ENCODE peak calls at places on chromosome 4, in seven cellular contexts. One of them, this sample, is unnamed.

GRCh38 chr4:136056748-136057147 is 1475.5 kb downstream of the PCDH18 start:
- DNase-seq in endothelial cell: no peak
- DNase-seq in HL-60: no peak
- DNase-seq in bronchial epithelial cell: no peak
- DNase-seq in astrocyte of the spinal cord: no peak
- DNase-seq in left lung: no peak
- DNase-seq in CD4-positive, alpha-beta T cell: no peak
- DNase-seq in this sample: no peak

GRCh38 chr4:70518716-70519115 is 347 bp downstream of the AMTN start:
- DNase-seq in endothelial cell: no peak
- DNase-seq in HL-60: no peak
- DNase-seq in bronchial epithelial cell: peak
- DNase-seq in astrocyte of the spinal cord: no peak
- DNase-seq in left lung: no peak
- DNase-seq in CD4-positive, alpha-beta T cell: no peak
- DNase-seq in this sample: no peak

GRCh38 chr4:39037491-39037825 is 5.2 kb upstream of the TMEM156 start:
- DNase-seq in endothelial cell: no peak
- DNase-seq in HL-60: no peak
- DNase-seq in bronchial epithelial cell: peak
- DNase-seq in astrocyte of the spinal cord: peak
- DNase-seq in left lung: no peak
- DNase-seq in CD4-positive, alpha-beta T cell: no peak
- DNase-seq in this sample: peak

GRCh38 chr4:11724731-11725130 is 296.0 kb upstream of the HS3ST1 start:
- DNase-seq in endothelial cell: no peak
- DNase-seq in HL-60: no peak
- DNase-seq in bronchial epithelial cell: peak
- DNase-seq in astrocyte of the spinal cord: peak
- DNase-seq in left lung: no peak
- DNase-seq in CD4-positive, alpha-beta T cell: no peak
- DNase-seq in this sample: peak

GRCh38 chr4:47698837-47699236 is 139.0 kb downstream of the CORIN start:
- DNase-seq in endothelial cell: no peak
- DNase-seq in HL-60: no peak
- DNase-seq in bronchial epithelial cell: peak
- DNase-seq in astrocyte of the spinal cord: no peak
- DNase-seq in left lung: no peak
- DNase-seq in CD4-positive, alpha-beta T cell: no peak
- DNase-seq in this sample: no peak

GRCh38 chr4:168021666-168022065 is 70.7 kb upstream of the ANXA10 start:
- DNase-seq in endothelial cell: no peak
- DNase-seq in HL-60: no peak
- DNase-seq in bronchial epithelial cell: peak
- DNase-seq in astrocyte of the spinal cord: peak
- DNase-seq in left lung: no peak
- DNase-seq in CD4-positive, alpha-beta T cell: no peak
- DNase-seq in this sample: no peak

GRCh38 chr4:113826431-113826830 is 64.9 kb upstream of the CAMK2D start:
- DNase-seq in endothelial cell: no peak
- DNase-seq in HL-60: no peak
- DNase-seq in bronchial epithelial cell: no peak
- DNase-seq in astrocyte of the spinal cord: no peak
- DNase-seq in left lung: no peak
- DNase-seq in CD4-positive, alpha-beta T cell: no peak
- DNase-seq in this sample: no peak

GRCh38 chr4:4985844-4986243 is 33.4 kb downstream of the CYTL1 start:
- DNase-seq in endothelial cell: peak
- DNase-seq in HL-60: no peak
- DNase-seq in bronchial epithelial cell: no peak
- DNase-seq in astrocyte of the spinal cord: peak
- DNase-seq in left lung: no peak
- DNase-seq in CD4-positive, alpha-beta T cell: no peak
- DNase-seq in this sample: no peak

GRCh38 chr4:185039508-185040273 is 21.4 kb downstream of the HELT start:
- DNase-seq in endothelial cell: peak
- DNase-seq in HL-60: peak
- DNase-seq in bronchial epithelial cell: peak
- DNase-seq in astrocyte of the spinal cord: peak
- DNase-seq in left lung: no peak
- DNase-seq in CD4-positive, alpha-beta T cell: peak
- DNase-seq in this sample: peak

GRCh38 chr4:166422475-166422874 is 549.4 kb downstream of the TLL1 start:
- DNase-seq in endothelial cell: no peak
- DNase-seq in HL-60: no peak
- DNase-seq in bronchial epithelial cell: peak
- DNase-seq in astrocyte of the spinal cord: peak
- DNase-seq in left lung: no peak
- DNase-seq in CD4-positive, alpha-beta T cell: no peak
- DNase-seq in this sample: peak

GRCh38 chr4:150583287-150584197 is 1.6 kb downstream of the MAB21L2 start:
- DNase-seq in endothelial cell: peak
- DNase-seq in HL-60: no peak
- DNase-seq in bronchial epithelial cell: no peak
- DNase-seq in astrocyte of the spinal cord: peak
- DNase-seq in left lung: no peak
- DNase-seq in CD4-positive, alpha-beta T cell: no peak
- DNase-seq in this sample: no peak

GRCh38 chr4:3267576-3268394 is 18.8 kb downstream of the MSANTD1 start:
- DNase-seq in endothelial cell: no peak
- DNase-seq in HL-60: no peak
- DNase-seq in bronchial epithelial cell: no peak
- DNase-seq in astrocyte of the spinal cord: no peak
- DNase-seq in left lung: no peak
- DNase-seq in CD4-positive, alpha-beta T cell: no peak
- DNase-seq in this sample: no peak

GRCh38 chr4:17494258-17494657 is 17.6 kb downstream of the QDPR start:
- DNase-seq in endothelial cell: no peak
- DNase-seq in HL-60: peak
- DNase-seq in bronchial epithelial cell: peak
- DNase-seq in astrocyte of the spinal cord: peak
- DNase-seq in left lung: no peak
- DNase-seq in CD4-positive, alpha-beta T cell: no peak
- DNase-seq in this sample: peak

GRCh38 chr4:152909901-152910300 is 26.2 kb upstream of the FHDC1 start:
- DNase-seq in endothelial cell: no peak
- DNase-seq in HL-60: no peak
- DNase-seq in bronchial epithelial cell: no peak
- DNase-seq in astrocyte of the spinal cord: no peak
- DNase-seq in left lung: no peak
- DNase-seq in CD4-positive, alpha-beta T cell: no peak
- DNase-seq in this sample: no peak

DNA sequence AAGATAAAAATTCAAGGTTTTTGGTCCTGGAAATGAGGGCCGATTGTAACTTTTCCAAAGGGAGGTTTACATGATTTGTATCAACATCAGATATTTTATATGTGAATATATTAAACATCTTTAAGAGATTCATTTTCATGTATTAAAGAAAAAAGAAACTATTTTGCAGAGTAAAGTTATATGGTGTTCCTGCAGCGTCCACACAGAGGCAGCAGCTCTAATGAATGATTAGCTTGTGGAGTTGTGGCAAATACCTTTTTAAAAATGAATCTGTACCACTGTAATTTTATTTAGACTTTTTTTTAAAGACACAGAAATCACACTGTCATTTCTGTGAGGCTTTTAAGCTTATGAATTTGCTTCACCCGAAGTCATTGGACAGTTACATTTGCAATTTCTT is 25.6 kb upstream of the FHDC1 start:
- DNase-seq in endothelial cell: no peak
- DNase-seq in HL-60: no peak
- DNase-seq in bronchial epithelial cell: no peak
- DNase-seq in astrocyte of the spinal cord: no peak
- DNase-seq in left lung: no peak
- DNase-seq in CD4-positive, alpha-beta T cell: no peak
- DNase-seq in this sample: no peak
- TF ChIP-seq CTCF in endothelial cell: no peak
- TF ChIP-seq CTCF in HL-60: no peak
- TF ChIP-seq CTCF in bronchial epithelial cell: no peak
- TF ChIP-seq CTCF in astrocyte of the spinal cord: no peak
- TF ChIP-seq CTCF in left lung: no peak
- TF ChIP-seq CTCF in CD4-positive, alpha-beta T cell: no peak
- TF ChIP-seq CTCF in this sample: no peak

GRCh38 chr4:108094923-108095482 is 73.7 kb downstream of the LEF1 start:
- DNase-seq in endothelial cell: no peak
- DNase-seq in HL-60: no peak
- DNase-seq in bronchial epithelial cell: no peak
- DNase-seq in astrocyte of the spinal cord: no peak
- DNase-seq in left lung: no peak
- DNase-seq in CD4-positive, alpha-beta T cell: no peak
- DNase-seq in this sample: no peak
- TF ChIP-seq CTCF in endothelial cell: peak
- TF ChIP-seq CTCF in HL-60: no peak
- TF ChIP-seq CTCF in bronchial epithelial cell: no peak
- TF ChIP-seq CTCF in astrocyte of the spinal cord: no peak
- TF ChIP-seq CTCF in left lung: no peak
- TF ChIP-seq CTCF in CD4-positive, alpha-beta T cell: no peak
- TF ChIP-seq CTCF in this sample: no peak

GRCh38 chr4:54998991-54999390 is 126.4 kb downstream of the KDR start:
- DNase-seq in endothelial cell: no peak
- DNase-seq in HL-60: no peak
- DNase-seq in bronchial epithelial cell: peak
- DNase-seq in astrocyte of the spinal cord: peak
- DNase-seq in left lung: no peak
- DNase-seq in CD4-positive, alpha-beta T cell: no peak
- DNase-seq in this sample: peak
- TF ChIP-seq CTCF in endothelial cell: no peak
- TF ChIP-seq CTCF in HL-60: no peak
- TF ChIP-seq CTCF in bronchial epithelial cell: peak
- TF ChIP-seq CTCF in astrocyte of the spinal cord: peak
- TF ChIP-seq CTCF in left lung: no peak
- TF ChIP-seq CTCF in CD4-positive, alpha-beta T cell: no peak
- TF ChIP-seq CTCF in this sample: peak

GRCh38 chr4:153535735-153536494 is 69.8 kb downstream of the TMEM131L start:
- DNase-seq in endothelial cell: no peak
- DNase-seq in HL-60: no peak
- DNase-seq in bronchial epithelial cell: no peak
- DNase-seq in astrocyte of the spinal cord: no peak
- DNase-seq in left lung: no peak
- DNase-seq in CD4-positive, alpha-beta T cell: no peak
- DNase-seq in this sample: no peak
- TF ChIP-seq CTCF in endothelial cell: no peak
- TF ChIP-seq CTCF in HL-60: no peak
- TF ChIP-seq CTCF in bronchial epithelial cell: no peak
- TF ChIP-seq CTCF in astrocyte of the spinal cord: peak
- TF ChIP-seq CTCF in left lung: no peak
- TF ChIP-seq CTCF in CD4-positive, alpha-beta T cell: no peak
- TF ChIP-seq CTCF in this sample: peak

DNA sequence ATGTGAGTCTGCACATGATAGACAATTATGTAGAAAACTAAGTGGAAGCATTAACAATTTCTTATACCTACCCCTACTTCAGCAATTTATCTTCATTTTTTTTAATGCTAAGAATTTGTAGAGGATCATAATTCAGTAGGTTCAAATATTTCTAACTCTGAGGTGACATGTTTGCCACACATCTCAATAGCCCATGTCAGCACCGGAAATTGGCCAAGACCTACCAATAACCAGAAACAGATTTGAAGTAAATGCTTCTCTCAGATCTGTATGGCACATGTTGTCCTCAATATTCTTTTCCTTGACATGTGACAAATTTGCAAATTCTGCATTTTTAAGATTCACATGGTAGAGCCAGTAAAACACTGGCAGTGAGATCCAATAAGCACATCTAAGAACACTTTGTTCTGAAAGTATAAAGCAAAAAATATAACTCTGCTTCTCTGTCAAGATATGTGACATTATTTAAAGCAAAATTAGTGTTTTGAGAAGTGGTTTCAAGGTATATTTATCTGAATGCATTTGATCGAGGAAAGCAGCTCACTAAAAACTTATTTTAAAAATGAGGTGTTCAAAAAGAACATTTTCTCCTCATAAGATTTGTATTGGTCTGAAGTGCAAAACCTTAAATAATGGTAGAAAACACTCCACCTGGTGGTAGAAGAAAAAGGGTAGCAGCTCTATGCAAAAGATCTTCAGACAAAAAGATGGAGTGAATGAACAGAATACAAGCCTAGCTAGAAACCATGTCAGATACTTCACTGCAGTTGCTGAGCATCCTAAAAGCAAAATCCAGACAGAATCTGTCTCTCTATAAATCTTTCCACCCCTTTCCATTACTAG is 513.9 kb upstream of the FAM241A start:
- DNase-seq in endothelial cell: no peak
- DNase-seq in HL-60: no peak
- DNase-seq in bronchial epithelial cell: no peak
- DNase-seq in astrocyte of the spinal cord: peak
- DNase-seq in left lung: no peak
- DNase-seq in CD4-positive, alpha-beta T cell: no peak
- DNase-seq in this sample: no peak
- TF ChIP-seq CTCF in endothelial cell: peak
- TF ChIP-seq CTCF in HL-60: peak
- TF ChIP-seq CTCF in bronchial epithelial cell: peak
- TF ChIP-seq CTCF in astrocyte of the spinal cord: peak
- TF ChIP-seq CTCF in left lung: no peak
- TF ChIP-seq CTCF in CD4-positive, alpha-beta T cell: no peak
- TF ChIP-seq CTCF in this sample: peak

DNA sequence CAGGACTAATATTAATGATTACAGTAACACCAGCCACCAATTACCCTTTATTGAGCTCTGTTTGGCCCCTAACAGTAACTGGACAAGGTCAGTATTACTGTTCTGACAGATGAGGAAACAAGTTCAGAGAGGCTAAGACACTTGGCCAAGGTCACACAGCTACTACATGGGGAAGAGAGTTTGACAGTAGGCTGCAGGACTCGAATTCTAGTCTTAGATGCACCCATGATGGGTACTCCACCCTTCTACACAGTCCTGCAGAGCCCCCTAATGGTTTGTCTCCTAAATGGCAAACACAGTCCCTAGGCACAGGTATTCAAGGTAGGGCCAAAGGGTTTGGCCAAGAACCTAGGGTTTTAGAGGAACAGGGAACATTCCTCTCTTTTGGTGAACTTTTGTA is 93.9 kb downstream of the NSUN7 start:
- DNase-seq in endothelial cell: no peak
- DNase-seq in HL-60: peak
- DNase-seq in bronchial epithelial cell: no peak
- DNase-seq in astrocyte of the spinal cord: no peak
- DNase-seq in left lung: no peak
- DNase-seq in CD4-positive, alpha-beta T cell: no peak
- DNase-seq in this sample: no peak
- TF ChIP-seq CTCF in endothelial cell: no peak
- TF ChIP-seq CTCF in HL-60: peak
- TF ChIP-seq CTCF in bronchial epithelial cell: peak
- TF ChIP-seq CTCF in astrocyte of the spinal cord: peak
- TF ChIP-seq CTCF in left lung: peak
- TF ChIP-seq CTCF in CD4-positive, alpha-beta T cell: no peak
- TF ChIP-seq CTCF in this sample: no peak

DNA sequence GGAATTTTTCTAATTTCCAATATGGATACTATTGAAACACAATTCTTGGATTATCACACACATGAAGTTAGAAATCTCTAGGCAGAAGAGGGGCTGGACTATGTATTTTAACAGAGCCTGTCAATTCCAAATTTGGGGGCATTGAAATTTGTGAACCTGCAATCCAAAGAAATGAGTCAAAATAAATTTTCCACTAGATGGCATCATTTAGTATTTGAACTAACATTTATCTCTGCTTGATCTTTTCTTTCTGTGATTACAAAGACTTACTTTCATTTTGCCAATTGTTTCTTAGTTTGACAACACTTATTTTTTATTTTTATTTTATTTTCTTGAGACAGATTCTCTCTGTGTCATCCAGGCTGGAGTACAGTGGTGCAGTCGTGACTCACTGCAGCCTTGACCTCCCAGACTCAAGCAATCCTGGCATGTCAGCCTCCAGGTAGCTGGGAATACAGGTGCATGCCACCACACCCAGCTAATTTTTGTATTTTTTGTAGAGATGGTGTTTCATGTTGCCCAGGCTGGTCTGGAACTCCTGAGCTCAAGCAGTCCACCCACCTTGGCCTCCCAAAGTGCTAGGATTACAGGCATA is 2.7 kb upstream of the PYURF start:
- DNase-seq in endothelial cell: no peak
- DNase-seq in HL-60: no peak
- DNase-seq in bronchial epithelial cell: peak
- DNase-seq in astrocyte of the spinal cord: no peak
- DNase-seq in left lung: no peak
- DNase-seq in CD4-positive, alpha-beta T cell: no peak
- DNase-seq in this sample: no peak
- TF ChIP-seq CTCF in endothelial cell: no peak
- TF ChIP-seq CTCF in HL-60: peak
- TF ChIP-seq CTCF in bronchial epithelial cell: no peak
- TF ChIP-seq CTCF in astrocyte of the spinal cord: peak
- TF ChIP-seq CTCF in left lung: peak
- TF ChIP-seq CTCF in CD4-positive, alpha-beta T cell: peak
- TF ChIP-seq CTCF in this sample: no peak